ENCODE peak calls at places on chromosomes 7 and 10, in nine cellular contexts. Y, E, O, X, R, W, I, B and J are unnamed samples.

GRCh38 chr10:77738496-77739158 is 101.0 kb upstream of the KCNMA1 start:
- DNase-seq in O (no peak), B (no peak), I (no peak), R (no peak), X (no peak), E (no peak), W (no peak), Y (no peak), J (no peak)

GRCh38 chr7:46518713-46519112 is 597.6 kb upstream of the IGFBP3 start:
- DNase-seq in W (no peak), B (no peak), Y (no peak), R (no peak), I (no peak), O (no peak), E (no peak), X (no peak), J (no peak)

GRCh38 chr7:133315332-133316040 is 62.6 kb downstream of the EXOC4 start:
- DNase-seq in O (no peak), R (no peak), B (no peak), Y (no peak), I (no peak), E (no peak), W (no peak), X (no peak), J (peak)

GRCh38 chr10:6701289-6701688 is 121.2 kb upstream of the PRKCQ start:
- DNase-seq in Y (no peak), O (no peak), I (no peak), B (no peak), W (peak), E (no peak), R (no peak), X (no peak), J (no peak)

GRCh38 chr7:133510326-133511055 is 257.6 kb downstream of the EXOC4 start:
- DNase-seq in I (no peak), R (no peak), E (no peak), X (no peak), B (no peak), O (no peak), Y (no peak), W (no peak), J (no peak)

GRCh38 chr7:77651544-77652162 is 44.6 kb upstream of the RSBN1L start:
- DNase-seq in B (no peak), I (no peak), X (peak), O (no peak), Y (peak), R (peak), E (peak), W (peak), J (no peak)

GRCh38 chr10:72297281-72297967 is 23.7 kb downstream of the DDIT4 start:
- DNase-seq in E (no peak), O (no peak), W (peak), B (peak), Y (peak), X (no peak), R (peak), I (peak), J (peak)

GRCh38 chr10:97525086-97525485 is 26.4 kb downstream of the UBTD1 start:
- DNase-seq in Y (no peak), X (no peak), B (no peak), I (no peak), O (no peak), E (no peak), R (no peak), W (no peak), J (no peak)